ENCODE peak calls at places on chromosomes 7 and 10, in six cellular contexts. V is mesendoderm, Z is mesenchymal stem cell, F is IMR-90, T is neuronal stem cell, U is H1. P is an unnamed sample.

GRCh38 chr7:41912851-41913580 is 210.1 kb upstream of the INHBA start:
- DNase-seq in F (peak; percentile 59), T (no peak), Z (no peak), V (no peak), U (no peak), P (no peak)

GRCh38 chr7:97293031-97293430 is 175.5 kb downstream of the SDHAF3 start:
- DNase-seq in U (no peak), F (no peak), Z (no peak), V (no peak), T (no peak), P (no peak)

GRCh38 chr10:132832186-132832983 is 46.4 kb upstream of the NKX6-2 start:
- DNase-seq in V (no peak), Z (no peak), U (no peak), T (no peak), F (no peak), P (no peak)

GRCh38 chr10:23053036-23053435 is 42.3 kb upstream of the MSRB2 start:
- DNase-seq in Z (peak; percentile 28), F (no peak), V (peak; percentile 94), T (no peak), U (no peak), P (peak; percentile 80)

GRCh38 chr7:27996141-27996540 is 184.5 kb downstream of the JAZF1 start:
- DNase-seq in V (no peak), T (no peak), F (no peak), Z (no peak), U (no peak), P (no peak)

GRCh38 chr10:121282797-121283515 is 315.3 kb downstream of the FGFR2 start:
- DNase-seq in Z (no peak), U (no peak), T (no peak), V (no peak), F (no peak), P (no peak)

GRCh38 chr7:73567140-73567539 is 9.7 kb upstream of the BCL7B start:
- DNase-seq in U (no peak), T (no peak), Z (no peak), V (no peak), F (no peak), P (no peak)

GRCh38 chr10:29734980-29735627 is 100.3 kb upstream of the SVIL start:
- DNase-seq in Z (peak; percentile 54), T (peak; percentile 31), F (no peak), U (peak; percentile 70), V (peak; percentile 66), P (peak; percentile 19)

GRCh38 chr7:106057204-106057961 is 54.7 kb downstream of the SYPL1 start:
- DNase-seq in Z (no peak), T (no peak), V (no peak), U (no peak), F (no peak), P (no peak)

GRCh38 chr10:3145366-3145765 is 27.2 kb downstream of the PITRM1 start:
- DNase-seq in Z (no peak), T (no peak), V (no peak), U (no peak), F (no peak), P (no peak)

GRCh38 chr10:51867956-51868355 is 168.6 kb upstream of the CSTF2T start:
- DNase-seq in F (peak; percentile 99), Z (peak; percentile 82), V (no peak), U (no peak), T (no peak), P (peak; percentile 56)

GRCh38 chr7:143117395-143117794 is 14.5 kb upstream of the PIP start:
- DNase-seq in V (no peak), Z (no peak), F (no peak), U (no peak), T (no peak), P (no peak)

GRCh38 chr10:77156406-77156879 is 481.2 kb downstream of the KCNMA1 start:
- DNase-seq in V (no peak), Z (peak; percentile 50), F (peak; percentile 75), T (no peak), U (no peak), P (no peak)

GRCh38 chr7:104794154-104794553 is 219.9 kb upstream of the KMT2E start:
- DNase-seq in V (peak; percentile 6), F (no peak), T (no peak), Z (no peak), U (no peak), P (no peak)

GRCh38 chr7:137474627-137475026 is 131.1 kb upstream of the PTN start:
- DNase-seq in T (no peak), V (no peak), Z (no peak), U (no peak), F (no peak), P (no peak)

GRCh38 chr7:127690806-127691205 is 38.8 kb downstream of the SND1 start:
- DNase-seq in Z (no peak), F (no peak), V (no peak), U (no peak), T (no peak), P (no peak)

GRCh38 chr10:97121084-97121483 is 64.7 kb downstream of the SLIT1 start:
- DNase-seq in V (no peak), Z (no peak), U (no peak), F (no peak), T (no peak), P (no peak)

GRCh38 chr10:73018632-73019031 is 64.0 kb upstream of the PLA2G12B start:
- DNase-seq in U (no peak), V (peak; percentile 21), Z (no peak), F (no peak), T (no peak), P (no peak)

GRCh38 chr10:73019100-73019499 is 64.5 kb upstream of the PLA2G12B start:
- DNase-seq in U (no peak), V (no peak), Z (no peak), F (no peak), T (no peak), P (no peak)

DNA sequence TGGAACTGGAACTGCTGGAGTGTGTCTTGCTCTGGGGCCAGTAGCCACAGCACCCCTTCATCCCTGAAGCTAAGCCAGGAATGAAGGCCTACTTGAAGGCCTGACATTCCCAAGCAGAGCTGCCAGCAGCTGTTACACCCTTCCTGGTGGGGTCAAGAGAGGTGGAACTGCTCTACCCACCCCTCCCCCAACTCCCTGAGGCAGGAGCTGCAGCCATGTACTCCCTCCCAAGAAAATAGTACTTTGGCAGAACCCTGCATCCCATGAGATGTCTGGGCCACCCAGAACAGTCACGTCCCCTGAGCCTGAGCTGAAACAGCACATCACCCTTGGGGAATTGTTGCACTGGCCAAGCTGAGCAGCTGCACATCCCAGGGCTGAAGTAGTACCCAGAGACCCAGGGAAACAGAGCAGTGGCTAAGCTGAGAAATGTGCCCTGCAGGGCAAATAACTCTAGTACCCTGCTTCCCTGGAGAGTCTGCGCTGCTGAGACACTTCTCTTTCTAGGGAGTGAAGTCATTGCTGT is 63.4 kb upstream of the PLA2G12B start:
- DNase-seq in F (no peak), V (peak; percentile 52), Z (peak; percentile 20), T (no peak), U (no peak), P (peak; percentile 83)
- H3K18ac ChIP-seq in F (no peak overlapping the region), V (no peak overlapping the region), Z (no peak overlapping the region), T (peak overlapping the region; percentile 1), U (no peak overlapping the region), P (no peak overlapping the region)

GRCh38 chr7:64905133-64905532 is 2.1 kb downstream of the ZNF273 start:
- DNase-seq in Z (no peak), U (no peak), T (no peak), V (no peak), F (no peak), P (no peak)

GRCh38 chr7:64907641-64908326 is 4.7 kb downstream of the ZNF273 start:
- DNase-seq in U (no peak), T (no peak), Z (peak; percentile 16), V (no peak), F (peak; percentile 17), P (no peak)

GRCh38 chr7:64902806-64903721 is at the start of gene ZNF273:
- DNase-seq in V (peak; percentile 98), Z (peak; percentile 87), T (peak; percentile 81), F (peak; percentile 84), U (peak; percentile 89), P (peak; percentile 79)

GRCh38 chr7:64905547-64905946 is 2.5 kb downstream of the ZNF273 start:
- DNase-seq in V (no peak), Z (no peak), U (no peak), F (no peak), T (no peak), P (no peak)

DNA sequence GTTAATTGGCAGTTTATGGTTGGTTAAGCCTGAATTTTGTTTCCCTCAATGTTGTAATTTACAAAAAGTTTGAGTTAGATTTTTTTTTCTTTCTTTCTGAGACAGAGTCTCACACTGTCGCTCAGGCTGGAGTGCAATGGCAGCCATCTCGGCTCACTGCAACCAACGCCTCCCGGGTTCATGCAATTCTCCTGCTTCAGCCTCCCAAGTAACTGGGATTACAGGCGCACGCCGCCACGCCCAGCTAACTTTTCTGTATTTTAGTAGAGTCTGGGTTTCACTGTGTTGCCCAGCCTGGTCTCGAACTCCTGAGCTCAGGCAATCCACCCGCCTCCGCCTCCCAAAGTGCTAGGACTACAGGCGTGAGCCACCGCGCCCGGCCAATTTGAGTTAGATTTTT is 935 bp downstream of the ZNF273 start:
- DNase-seq in T (no peak), Z (no peak), F (no peak), V (no peak), U (no peak), P (no peak)
- H3K4me3 ChIP-seq in T (peak overlapping the region; percentile 86), Z (no peak overlapping the region), F (peak overlapping the region; percentile 87), V (peak overlapping the region; percentile 81), U (peak overlapping the region; percentile 96), P (no peak overlapping the region)

DNA sequence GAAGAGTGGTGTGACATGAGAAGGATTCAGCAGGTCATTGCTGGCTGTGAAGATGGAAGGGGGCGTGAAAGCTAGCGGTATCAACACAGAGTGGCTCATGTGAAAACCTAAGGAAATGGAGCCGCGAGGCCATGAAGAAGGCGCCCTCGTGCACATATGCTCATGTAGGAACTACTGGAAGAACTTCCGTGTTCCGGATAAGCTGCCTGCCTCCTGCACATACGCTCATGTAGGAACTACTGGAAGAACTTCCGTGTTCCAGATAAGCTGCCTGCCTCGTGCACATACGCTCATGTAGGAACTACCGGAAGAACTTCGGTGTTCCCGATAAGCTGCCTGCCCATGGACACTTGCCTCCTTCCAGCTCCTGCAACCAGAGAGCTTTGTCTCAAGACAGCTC is 179.1 kb downstream of the SDK1 start:
- DNase-seq in V (no peak), T (no peak), U (no peak), F (no peak), Z (no peak), P (no peak)
- H3K18ac ChIP-seq in V (no peak overlapping the region), T (no peak overlapping the region), U (no peak overlapping the region), F (no peak overlapping the region), Z (no peak overlapping the region), P (no peak overlapping the region)

DNA sequence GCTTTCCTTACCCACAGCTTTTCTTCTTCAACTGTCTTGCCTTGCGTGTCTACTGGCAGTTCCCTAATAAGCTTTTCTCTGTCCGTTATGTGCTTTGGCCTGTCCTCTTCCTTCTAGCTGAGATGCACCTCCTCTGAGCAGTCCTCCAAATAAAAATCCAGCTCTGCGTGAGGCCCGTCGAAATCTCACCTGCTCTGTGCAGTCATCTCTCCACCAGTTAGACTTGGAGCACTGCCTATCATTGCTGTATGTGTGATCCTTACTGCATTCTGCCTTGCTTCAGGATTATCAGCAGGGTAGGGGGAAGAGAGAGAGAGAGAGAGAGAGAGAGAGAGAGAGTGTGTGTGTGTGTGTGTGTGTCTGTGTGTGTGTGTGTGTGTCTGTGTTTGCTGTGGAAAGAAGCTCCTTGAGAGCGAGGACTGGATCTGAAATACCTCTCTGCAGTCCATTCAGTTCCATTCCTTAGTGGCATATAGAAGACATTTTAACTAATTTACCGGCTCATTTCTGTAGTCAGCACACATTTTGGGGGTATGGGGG is 129.4 kb downstream of the CCNY start:
- DNase-seq in T (no peak), Z (no peak), V (no peak), F (no peak), U (no peak), P (no peak)
- H3K4me3 ChIP-seq in T (peak overlapping the region; percentile 38), Z (no peak overlapping the region), V (no peak overlapping the region), F (no peak overlapping the region), U (no peak overlapping the region), P (no peak overlapping the region)